ENCODE peak calls at places on chromosomes 13 and 19, in six cellular contexts. L is SK-N-SH; W is IMR-90; F is neuronal stem cell; T is left ventricle myocardium inferior; Q is CD4-positive, CD25-positive, alpha-beta regulatory T cell. P is an unnamed sample. For H3K27me3, the result is how much of the 10 kb centered on the place peaks cover.

GRCh38 chr19:48895226-48895625 is 3.3 kb downstream of the TULP2 start:
- DNase-seq in W (no peak), L (no peak), T (no peak), F (no peak), Q (no peak), P (peak)

GRCh38 chr13:83733293-83733692 is 149.0 kb downstream of the SLITRK1 start:
- DNase-seq in F (no peak), W (no peak), T (no peak), Q (no peak), L (no peak), P (no peak)

GRCh38 chr19:5107432-5108122 is 138.7 kb downstream of the KDM4B start:
- DNase-seq in L (peak), T (peak), F (no peak), W (no peak), Q (no peak), P (no peak)

GRCh38 chr13:46386996-46387851 is at the start of gene RUBCNL:
- DNase-seq in L (peak), Q (peak), F (peak), W (no peak), T (peak), P (peak)

GRCh38 chr13:43874512-43875092 is 4.9 kb downstream of the CCDC122 start:
- DNase-seq in L (peak), Q (peak), W (peak), T (no peak), F (no peak), P (peak)

GRCh38 chr13:101455863-101456262 is 3.4 kb downstream of the ITGBL1 start:
- DNase-seq in T (no peak), Q (no peak), W (peak), F (no peak), L (no peak), P (no peak)

GRCh38 chr13:20197361-20197834 is 4.7 kb upstream of the GJB2 start:
- DNase-seq in T (no peak), W (peak), L (peak), F (peak), Q (peak), P (peak)

GRCh38 chr13:24618219-24618955 is 61.8 kb upstream of the ATP12A start:
- DNase-seq in Q (peak), F (no peak), L (no peak), T (no peak), W (no peak), P (peak)

GRCh38 chr13:98092888-98093287 is 50.0 kb upstream of the FARP1 start:
- DNase-seq in L (no peak), F (no peak), W (no peak), T (no peak), Q (no peak), P (no peak)

GRCh38 chr19:8897106-8897505 is 64.9 kb downstream of the MBD3L1 start:
- DNase-seq in Q (no peak), L (no peak), F (no peak), T (no peak), W (no peak), P (no peak)

GRCh38 chr19:371501-372160 is 27.0 kb upstream of the MIER2 start:
- DNase-seq in T (no peak), L (peak), F (no peak), Q (no peak), W (no peak), P (no peak)

GRCh38 chr13:23180711-23181110 is at the start of gene SGCG:
- DNase-seq in L (no peak), W (no peak), T (no peak), Q (no peak), F (no peak), P (no peak)

GRCh38 chr19:35037716-35038622 is 3.6 kb upstream of the HPN start:
- DNase-seq in L (peak), T (no peak), W (no peak), Q (no peak), F (no peak), P (no peak)

GRCh38 chr13:26449063-26449848 is 108.2 kb upstream of the WASF3 start:
- DNase-seq in T (no peak), L (no peak), W (peak), Q (no peak), F (no peak), P (no peak)

GRCh38 chr19:5803752-5804515 is 933 bp upstream of the NRTN start:
- DNase-seq in F (peak), L (peak), W (peak), Q (peak), T (peak), P (peak)

GRCh38 chr13:98890186-98890585 is 87.7 kb downstream of the DOCK9 start:
- DNase-seq in F (no peak), T (no peak), Q (no peak), W (peak), L (no peak), P (no peak)

GRCh38 chr13:97574926-97575325 is 141.0 kb downstream of the RAP2A start:
- DNase-seq in T (peak), Q (no peak), W (peak), F (no peak), L (no peak), P (no peak)

GRCh38 chr19:41527079-41527478 is 48.9 kb upstream of the CEACAM21 start:
- DNase-seq in Q (no peak), L (no peak), F (no peak), T (no peak), W (no peak), P (no peak)
- H3K27me3 ChIP-seq in Q (under half), L (under half), F (under half), T (under half), W (under half), P (under half)

GRCh38 chr19:55080121-55080914 is 4.6 kb downstream of the EPS8L1 start:
- DNase-seq in F (no peak), W (peak), L (peak), Q (peak), T (peak), P (peak)
- H3K27ac ChIP-seq in F (no peak), W (no peak), L (peak), Q (peak), T (no peak), P (peak)

GRCh38 chr19:47020132-47020805 is 632 bp downstream of the NPAS1 start:
- DNase-seq in T (no peak), F (no peak), W (no peak), Q (no peak), L (peak), P (no peak)
- H3K27me3 ChIP-seq in T (half or more), F (under half), W (under half), Q (under half), L (under half), P (under half)

DNA sequence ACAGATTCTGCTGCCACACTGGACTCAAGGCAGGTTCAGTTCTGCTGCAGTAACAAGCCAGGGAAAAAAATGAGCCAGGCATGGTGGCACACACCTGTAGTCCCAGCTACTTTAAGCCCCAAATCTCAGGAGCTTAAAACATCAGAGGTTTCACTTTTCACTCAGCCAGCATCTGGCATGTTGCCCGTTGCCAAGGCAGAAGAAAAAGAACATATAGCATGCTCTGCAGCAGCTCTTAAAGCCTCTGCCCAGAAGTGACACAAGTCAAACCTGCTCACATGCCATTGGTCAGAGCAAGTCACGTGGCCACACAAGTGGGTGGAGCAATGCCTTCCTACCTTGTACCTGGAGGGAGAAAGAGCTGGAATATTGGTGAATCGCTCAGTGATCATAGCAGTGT is 14.7 kb upstream of the ADGRE5 start:
- DNase-seq in L (peak), F (no peak), Q (peak), W (peak), T (peak), P (peak)
- H3K27ac ChIP-seq in L (no peak), F (no peak), Q (peak), W (no peak), T (no peak), P (peak)